ENCODE peak calls at places on chromosome 1, in six cellular contexts. One of them, this sample, is unnamed.

GRCh38 chr1:182601416-182601786 is 2.8 kb downstream of the RGS16 start:
- DNase-seq in fibroblast of pulmonary artery: peak
- DNase-seq in psoas muscle: peak
- DNase-seq in Calu3: peak
- DNase-seq in K562: peak
- DNase-seq in IMR-90: peak
- DNase-seq in this sample: peak

GRCh38 chr1:172144445-172145060 is 275.9 kb upstream of the C1orf105 start:
- DNase-seq in psoas muscle: peak
- DNase-seq in K562: no peak
- DNase-seq in IMR-90: peak
- DNase-seq in Calu3: no peak
- DNase-seq in fibroblast of pulmonary artery: peak
- DNase-seq in this sample: peak

GRCh38 chr1:185971688-185972087 is 237.5 kb downstream of the HMCN1 start:
- DNase-seq in IMR-90: peak
- DNase-seq in K562: no peak
- DNase-seq in fibroblast of pulmonary artery: peak
- DNase-seq in Calu3: no peak
- DNase-seq in psoas muscle: no peak
- DNase-seq in this sample: no peak

GRCh38 chr1:99647460-99647859 is 1.5 kb downstream of the PALMD start:
- DNase-seq in IMR-90: no peak
- DNase-seq in K562: no peak
- DNase-seq in fibroblast of pulmonary artery: no peak
- DNase-seq in Calu3: no peak
- DNase-seq in psoas muscle: no peak
- DNase-seq in this sample: no peak

GRCh38 chr1:25862785-25863485 is 3.7 kb upstream of the AUNIP start:
- DNase-seq in fibroblast of pulmonary artery: no peak
- DNase-seq in IMR-90: no peak
- DNase-seq in K562: no peak
- DNase-seq in Calu3: no peak
- DNase-seq in psoas muscle: no peak
- DNase-seq in this sample: peak

GRCh38 chr1:241639653-241640148 is 468 bp downstream of the CHML start:
- DNase-seq in IMR-90: no peak
- DNase-seq in K562: peak
- DNase-seq in fibroblast of pulmonary artery: peak
- DNase-seq in psoas muscle: peak
- DNase-seq in Calu3: peak
- DNase-seq in this sample: peak

GRCh38 chr1:192575499-192576189 is at the start of gene RGS1:
- DNase-seq in psoas muscle: no peak
- DNase-seq in IMR-90: no peak
- DNase-seq in fibroblast of pulmonary artery: no peak
- DNase-seq in Calu3: no peak
- DNase-seq in K562: no peak
- DNase-seq in this sample: peak

GRCh38 chr1:172167801-172168596 is 252.5 kb upstream of the C1orf105 start:
- DNase-seq in K562: no peak
- DNase-seq in Calu3: peak
- DNase-seq in fibroblast of pulmonary artery: peak
- DNase-seq in IMR-90: peak
- DNase-seq in psoas muscle: no peak
- DNase-seq in this sample: no peak

GRCh38 chr1:2544875-2545638 is 11.1 kb upstream of the TNFRSF14 start:
- DNase-seq in fibroblast of pulmonary artery: no peak
- DNase-seq in psoas muscle: no peak
- DNase-seq in IMR-90: no peak
- DNase-seq in K562: no peak
- DNase-seq in Calu3: no peak
- DNase-seq in this sample: no peak

GRCh38 chr1:206911064-206911663 is 10.6 kb downstream of the FCMR start:
- DNase-seq in K562: peak
- DNase-seq in IMR-90: peak
- DNase-seq in Calu3: peak
- DNase-seq in fibroblast of pulmonary artery: peak
- DNase-seq in psoas muscle: no peak
- DNase-seq in this sample: peak

GRCh38 chr1:208791458-208791857 is 547.3 kb upstream of the PLXNA2 start:
- DNase-seq in Calu3: no peak
- DNase-seq in K562: no peak
- DNase-seq in IMR-90: no peak
- DNase-seq in fibroblast of pulmonary artery: peak
- DNase-seq in psoas muscle: no peak
- DNase-seq in this sample: no peak

GRCh38 chr1:41486892-41487728 is 2.6 kb upstream of the EDN2 start:
- DNase-seq in Calu3: no peak
- DNase-seq in fibroblast of pulmonary artery: peak
- DNase-seq in IMR-90: peak
- DNase-seq in K562: no peak
- DNase-seq in psoas muscle: peak
- DNase-seq in this sample: no peak

GRCh38 chr1:10796029-10796944 is at the start of gene CASZ1:
- DNase-seq in fibroblast of pulmonary artery: peak
- DNase-seq in K562: peak
- DNase-seq in IMR-90: peak
- DNase-seq in psoas muscle: peak
- DNase-seq in Calu3: peak
- DNase-seq in this sample: peak

DNA sequence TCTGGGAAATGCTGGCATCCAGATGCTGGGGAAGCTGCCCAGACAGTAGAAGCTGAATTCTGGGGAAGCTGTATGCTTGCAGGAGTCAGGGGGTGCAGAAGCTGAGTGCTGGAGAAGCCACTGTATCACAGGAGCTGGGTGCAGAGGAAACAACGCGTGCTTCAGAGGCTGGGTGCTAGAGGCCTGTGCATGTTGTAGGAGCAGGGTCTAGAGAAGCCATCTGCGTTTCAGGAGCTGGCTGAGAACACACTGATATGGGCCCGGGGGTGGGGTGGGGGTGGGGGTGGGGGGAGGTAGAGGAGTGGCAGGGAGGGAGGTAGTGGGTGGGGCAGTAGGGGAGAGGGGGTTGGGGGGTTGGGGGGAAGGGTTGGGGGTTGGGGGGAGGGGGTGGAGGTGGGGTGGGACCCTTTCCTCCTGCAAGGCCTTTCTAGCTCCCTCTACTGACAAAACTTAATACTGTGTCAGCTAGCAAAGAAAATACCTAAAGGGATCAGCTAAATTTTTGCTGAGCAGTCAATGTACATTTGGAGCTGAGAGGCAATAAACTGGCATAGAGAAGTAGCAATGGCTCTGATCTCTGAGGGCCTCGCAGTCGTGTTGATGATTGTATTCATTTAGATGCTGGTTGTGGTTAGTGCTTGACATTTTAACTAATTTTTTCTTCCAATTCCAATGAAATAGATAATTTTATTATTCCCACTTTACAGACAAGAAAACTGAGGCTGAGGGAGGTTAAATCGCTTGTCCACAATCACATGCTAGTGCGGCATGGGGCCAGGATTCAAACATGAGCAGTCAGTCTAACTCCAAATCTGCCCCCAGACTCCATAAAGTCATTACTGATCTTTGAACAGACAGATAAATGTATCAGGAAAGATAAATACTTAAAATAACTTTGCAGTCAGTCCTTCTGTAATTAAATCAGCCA is 356.9 kb downstream of the DISC1 start:
- DNase-seq in Calu3: no peak
- DNase-seq in K562: no peak
- DNase-seq in fibroblast of pulmonary artery: no peak
- DNase-seq in psoas muscle: no peak
- DNase-seq in IMR-90: no peak
- DNase-seq in this sample: no peak
- TF ChIP-seq CTCF in Calu3: no peak
- TF ChIP-seq CTCF in K562: peak
- TF ChIP-seq CTCF in fibroblast of pulmonary artery: peak
- TF ChIP-seq CTCF in psoas muscle: no peak
- TF ChIP-seq CTCF in IMR-90: no peak
- TF ChIP-seq CTCF in this sample: no peak

GRCh38 chr1:165152727-165153126 is 203.8 kb downstream of the LMX1A start:
- DNase-seq in IMR-90: no peak
- DNase-seq in Calu3: peak
- DNase-seq in psoas muscle: no peak
- DNase-seq in fibroblast of pulmonary artery: no peak
- DNase-seq in K562: no peak
- DNase-seq in this sample: no peak
- TF ChIP-seq CTCF in IMR-90: no peak
- TF ChIP-seq CTCF in Calu3: no peak
- TF ChIP-seq CTCF in psoas muscle: peak
- TF ChIP-seq CTCF in fibroblast of pulmonary artery: no peak
- TF ChIP-seq CTCF in K562: peak
- TF ChIP-seq CTCF in this sample: no peak

DNA sequence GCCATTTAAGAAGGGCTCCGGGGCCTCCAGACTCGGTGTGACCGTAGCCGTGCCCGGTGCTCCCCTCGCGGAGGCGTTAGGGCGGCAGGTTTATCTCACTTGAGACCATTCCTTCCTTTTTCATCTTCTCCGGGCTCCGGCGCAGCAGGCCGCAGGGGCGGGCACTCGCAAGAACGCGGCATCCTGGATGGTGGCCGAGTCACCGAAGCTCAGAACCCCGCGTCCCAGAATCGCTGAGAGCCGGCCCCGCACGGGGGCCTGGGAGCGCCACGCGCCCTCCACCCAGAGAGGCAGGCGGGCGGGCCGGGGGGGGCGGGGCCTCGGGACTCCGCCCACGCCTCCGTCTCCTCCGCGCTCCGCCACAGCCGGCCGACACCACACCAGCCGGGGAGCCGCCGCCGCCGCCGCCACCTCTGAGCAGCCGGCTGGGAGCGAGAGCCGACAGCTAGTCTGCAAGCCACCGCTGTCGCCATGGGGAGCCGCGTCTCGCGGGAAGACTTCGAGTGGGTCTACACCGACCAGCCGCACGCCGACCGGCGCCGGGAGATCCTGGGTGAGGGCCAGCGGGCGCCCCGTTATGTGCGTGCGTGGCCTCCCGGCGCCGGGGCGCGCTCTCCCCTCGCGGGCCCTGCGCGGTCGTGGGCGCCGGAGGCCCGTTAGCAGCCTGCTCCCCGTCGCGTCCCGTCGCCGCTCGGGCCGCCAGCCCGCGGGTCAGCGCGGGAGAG is at the start of gene DEGS1:
- DNase-seq in IMR-90: peak
- DNase-seq in K562: peak
- DNase-seq in Calu3: peak
- DNase-seq in psoas muscle: peak
- DNase-seq in fibroblast of pulmonary artery: peak
- DNase-seq in this sample: peak
- TF ChIP-seq CTCF in IMR-90: no peak
- TF ChIP-seq CTCF in K562: peak
- TF ChIP-seq CTCF in Calu3: no peak
- TF ChIP-seq CTCF in psoas muscle: no peak
- TF ChIP-seq CTCF in fibroblast of pulmonary artery: no peak
- TF ChIP-seq CTCF in this sample: no peak

DNA sequence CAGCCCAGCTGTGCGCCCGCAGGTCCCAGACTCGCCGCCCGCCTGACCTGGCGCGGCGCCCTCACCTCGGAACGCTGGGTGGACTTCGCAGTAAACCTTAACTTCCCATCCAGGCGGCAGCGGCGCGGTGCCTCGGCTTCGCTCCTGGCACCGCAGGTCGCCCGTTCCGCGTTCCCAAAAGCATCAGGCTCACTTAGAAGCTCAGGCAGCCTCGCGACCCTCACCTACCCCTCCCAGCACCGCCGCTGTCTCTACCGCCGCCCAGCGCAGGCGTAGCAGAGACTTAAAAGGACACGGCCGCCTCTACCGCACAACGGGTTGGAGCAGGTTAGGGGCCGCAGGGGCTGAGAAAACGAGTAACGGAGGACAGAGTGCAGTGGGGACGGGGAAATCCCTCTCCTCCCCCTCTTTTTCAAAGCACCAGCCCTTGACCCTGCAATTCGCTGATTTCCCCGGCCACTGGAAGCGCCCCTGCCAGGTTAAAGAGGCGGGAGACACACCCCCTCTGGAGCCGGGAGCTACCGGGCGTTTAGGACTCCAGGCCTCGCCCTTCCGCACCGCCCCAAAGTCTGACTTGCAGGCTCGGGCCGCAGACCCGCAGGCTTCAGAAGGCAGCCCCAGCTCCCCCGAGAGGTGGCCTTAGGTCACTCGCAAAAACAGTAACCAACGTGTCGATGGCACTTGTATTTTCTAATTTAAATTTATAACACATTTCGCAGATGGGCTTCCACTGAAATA is 328.5 kb downstream of the FAM72C start:
- DNase-seq in fibroblast of pulmonary artery: no peak
- DNase-seq in IMR-90: no peak
- DNase-seq in Calu3: no peak
- DNase-seq in K562: no peak
- DNase-seq in psoas muscle: no peak
- DNase-seq in this sample: no peak
- TF ChIP-seq CTCF in fibroblast of pulmonary artery: no peak
- TF ChIP-seq CTCF in IMR-90: no peak
- TF ChIP-seq CTCF in Calu3: no peak
- TF ChIP-seq CTCF in K562: no peak
- TF ChIP-seq CTCF in psoas muscle: no peak
- TF ChIP-seq CTCF in this sample: no peak

GRCh38 chr1:169108897-169109560 is 2.5 kb downstream of the ATP1B1 start:
- DNase-seq in IMR-90: peak
- DNase-seq in psoas muscle: no peak
- DNase-seq in fibroblast of pulmonary artery: no peak
- DNase-seq in Calu3: peak
- DNase-seq in K562: no peak
- DNase-seq in this sample: peak
- TF ChIP-seq CTCF in IMR-90: peak
- TF ChIP-seq CTCF in psoas muscle: peak
- TF ChIP-seq CTCF in fibroblast of pulmonary artery: peak
- TF ChIP-seq CTCF in Calu3: peak
- TF ChIP-seq CTCF in K562: peak
- TF ChIP-seq CTCF in this sample: peak

GRCh38 chr1:15479654-15480347 is 3.9 kb downstream of the CELA2B start:
- DNase-seq in Calu3: no peak
- DNase-seq in fibroblast of pulmonary artery: no peak
- DNase-seq in IMR-90: no peak
- DNase-seq in K562: no peak
- DNase-seq in psoas muscle: no peak
- DNase-seq in this sample: no peak

GRCh38 chr1:15469836-15470495 is 5.9 kb upstream of the CELA2B start:
- DNase-seq in K562: no peak
- DNase-seq in IMR-90: no peak
- DNase-seq in psoas muscle: no peak
- DNase-seq in Calu3: no peak
- DNase-seq in fibroblast of pulmonary artery: no peak
- DNase-seq in this sample: no peak

GRCh38 chr1:15476927-15477326 is 1.0 kb downstream of the CELA2B start:
- DNase-seq in IMR-90: no peak
- DNase-seq in fibroblast of pulmonary artery: no peak
- DNase-seq in K562: peak
- DNase-seq in Calu3: no peak
- DNase-seq in psoas muscle: no peak
- DNase-seq in this sample: no peak

GRCh38 chr1:15472595-15472994 is 3.3 kb upstream of the CELA2B start:
- DNase-seq in fibroblast of pulmonary artery: no peak
- DNase-seq in IMR-90: no peak
- DNase-seq in K562: peak
- DNase-seq in Calu3: no peak
- DNase-seq in psoas muscle: no peak
- DNase-seq in this sample: peak

GRCh38 chr1:15475737-15476314 is at the start of gene CELA2B:
- DNase-seq in fibroblast of pulmonary artery: no peak
- DNase-seq in IMR-90: no peak
- DNase-seq in psoas muscle: no peak
- DNase-seq in K562: no peak
- DNase-seq in Calu3: no peak
- DNase-seq in this sample: peak
- TF ChIP-seq CTCF in fibroblast of pulmonary artery: no peak
- TF ChIP-seq CTCF in IMR-90: no peak
- TF ChIP-seq CTCF in psoas muscle: no peak
- TF ChIP-seq CTCF in K562: no peak
- TF ChIP-seq CTCF in Calu3: no peak
- TF ChIP-seq CTCF in this sample: no peak

This sample was measured in testis.